ENCODE peak calls at places on chromosomes 1 and 21, in six cellular contexts. A is tibial nerve, G is neural progenitor cell, X is psoas muscle, N is mammary epithelial cell, E is SK-N-SH. T is an unnamed sample.

GRCh38 chr1:37574834-37575479 is 18.2 kb downstream of the DNALI1 start:
- DNase-seq in X (no peak), G (no peak), A (no peak), E (no peak), N (peak; percentile 48), T (no peak)

GRCh38 chr21:37348664-37349063 is 17.9 kb upstream of the DYRK1A start:
- DNase-seq in A (no peak), X (no peak), G (peak; percentile 35), E (no peak), N (no peak), T (no peak)

GRCh38 chr1:61524206-61524605 is 200.7 kb downstream of the TM2D1 start:
- DNase-seq in N (no peak), A (no peak), X (no peak), G (no peak), E (peak; percentile 26), T (no peak)

GRCh38 chr1:59866459-59866858 is 51.7 kb downstream of the HOOK1 start:
- DNase-seq in X (no peak), G (no peak), E (no peak), A (no peak), N (no peak), T (no peak)

GRCh38 chr1:193211539-193211938 is 25.1 kb upstream of the B3GALT2 start:
- DNase-seq in A (no peak), X (no peak), E (no peak), G (no peak), N (peak; percentile 89), T (peak; percentile 70)

GRCh38 chr1:35777109-35777508 is 7.3 kb upstream of the CLSPN start:
- DNase-seq in E (no peak), A (no peak), G (no peak), N (no peak), X (no peak), T (no peak)

GRCh38 chr1:161884475-161884874 is 118.4 kb downstream of the ATF6 start:
- DNase-seq in E (no peak), G (no peak), N (no peak), A (no peak), X (no peak), T (no peak)

GRCh38 chr21:16992448-16992847 is 520.4 kb upstream of the CXADR start:
- DNase-seq in A (no peak), G (no peak), E (no peak), X (no peak), N (no peak), T (no peak)

GRCh38 chr1:18229620-18230019 is 122.0 kb downstream of the IGSF21 start:
- DNase-seq in X (no peak), E (no peak), N (no peak), A (no peak), G (no peak), T (no peak)

GRCh38 chr1:36764796-36765195 is 269.5 kb downstream of the GRIK3 start:
- DNase-seq in A (no peak), G (peak; percentile 73), E (peak; percentile 42), N (no peak), X (no peak), T (no peak)

GRCh38 chr1:234069760-234070159 is 165.3 kb downstream of the SLC35F3 start:
- DNase-seq in E (no peak), X (no peak), A (no peak), G (no peak), N (peak; percentile 18), T (no peak)

GRCh38 chr21:45415943-45416611 is 11.1 kb downstream of the COL18A1 start:
- DNase-seq in G (no peak), A (no peak), E (no peak), N (no peak), X (peak; percentile 42), T (no peak)

GRCh38 chr21:38306833-38307232 is 50.0 kb downstream of the KCNJ15 start:
- DNase-seq in N (peak; percentile 65), G (no peak), E (no peak), X (no peak), A (no peak), T (peak; percentile 64)

GRCh38 chr1:78101514-78101913 is 55.7 kb downstream of the GIPC2 start:
- DNase-seq in X (no peak), N (peak; percentile 66), E (no peak), A (no peak), G (no peak), T (peak; percentile 6)

GRCh38 chr1:20847619-20848080 is 60.5 kb upstream of the HP1BP3 start:
- DNase-seq in A (no peak), E (no peak), X (no peak), N (peak; percentile 5), G (no peak), T (no peak)

GRCh38 chr1:103416681-103417318 is 108.7 kb upstream of the RNPC3 start:
- DNase-seq in G (no peak), X (no peak), N (no peak), E (no peak), A (no peak), T (no peak)

GRCh38 chr1:39539252-39539790 is 37.3 kb downstream of the PABPC4 start:
- DNase-seq in A (peak; percentile 28), N (peak; percentile 45), X (peak; percentile 74), E (peak; percentile 85), G (peak; percentile 86), T (no peak)

GRCh38 chr1:161905269-161905884 is 118.3 kb downstream of the OLFML2B start:
- DNase-seq in G (peak; percentile 48), X (no peak), E (peak; percentile 38), N (peak; percentile 35), A (no peak), T (peak; percentile 5)

GRCh38 chr1:157985473-157985872 is 8.0 kb upstream of the KIRREL1 start:
- DNase-seq in N (no peak), E (no peak), A (no peak), G (no peak), X (no peak), T (no peak)

GRCh38 chr1:223198628-223198965 is 55.5 kb upstream of the TLR5 start:
- DNase-seq in A (no peak), E (no peak), X (no peak), G (no peak), N (no peak), T (no peak)

GRCh38 chr1:151516031-151516511 is 4.9 kb downstream of the CGN start:
- DNase-seq in E (no peak), A (no peak), G (no peak), X (no peak), N (peak; percentile 28), T (no peak)
- H3K27ac ChIP-seq in E (no peak overlapping the region), A (no peak overlapping the region), G (no peak overlapping the region), X (no peak overlapping the region), N (no peak overlapping the region), T (peak overlapping the region; percentile 99)

GRCh38 chr1:8284167-8284566 is 33.7 kb upstream of the SLC45A1 start:
- DNase-seq in E (no peak), N (peak; percentile 8), A (no peak), G (no peak), X (no peak), T (no peak)

GRCh38 chr1:8283058-8283884 is 34.6 kb upstream of the SLC45A1 start:
- DNase-seq in E (no peak), G (no peak), X (no peak), A (no peak), N (no peak), T (no peak)

GRCh38 chr1:8285965-8286364 is 31.9 kb upstream of the SLC45A1 start:
- DNase-seq in A (no peak), E (no peak), G (no peak), N (no peak), X (no peak), T (no peak)

GRCh38 chr1:8285103-8285502 is 32.8 kb upstream of the SLC45A1 start:
- DNase-seq in X (no peak), A (no peak), E (no peak), G (no peak), N (peak; percentile 41), T (no peak)

GRCh38 chr1:8281843-8282509 is 35.9 kb upstream of the SLC45A1 start:
- DNase-seq in X (no peak), N (no peak), A (no peak), E (no peak), G (no peak), T (no peak)
- H3K27ac ChIP-seq in X (no peak overlapping the region), N (no peak overlapping the region), A (no peak overlapping the region), E (no peak overlapping the region), G (no peak overlapping the region), T (no peak overlapping the region)

GRCh38 chr1:13618483-13618882 is 34.9 kb downstream of the PDPN start:
- DNase-seq in G (no peak), X (no peak), A (no peak), E (no peak), N (no peak), T (no peak)

GRCh38 chr1:13619909-13620308 is 36.3 kb downstream of the PDPN start:
- DNase-seq in N (no peak), G (no peak), E (no peak), X (no peak), A (no peak), T (no peak)

GRCh38 chr1:13617108-13617507 is 33.5 kb downstream of the PDPN start:
- DNase-seq in E (no peak), G (no peak), N (no peak), X (no peak), A (no peak), T (no peak)

GRCh38 chr1:13616234-13616633 is 32.6 kb downstream of the PDPN start:
- DNase-seq in A (no peak), X (no peak), G (no peak), N (no peak), E (no peak), T (no peak)

GRCh38 chr1:13617773-13618172 is 34.1 kb downstream of the PDPN start:
- DNase-seq in X (no peak), A (no peak), E (no peak), N (peak; percentile 4), G (no peak), T (no peak)
- H3K27ac ChIP-seq in X (no peak overlapping the region), A (no peak overlapping the region), E (no peak overlapping the region), N (no peak overlapping the region), G (no peak overlapping the region), T (no peak overlapping the region)

DNA sequence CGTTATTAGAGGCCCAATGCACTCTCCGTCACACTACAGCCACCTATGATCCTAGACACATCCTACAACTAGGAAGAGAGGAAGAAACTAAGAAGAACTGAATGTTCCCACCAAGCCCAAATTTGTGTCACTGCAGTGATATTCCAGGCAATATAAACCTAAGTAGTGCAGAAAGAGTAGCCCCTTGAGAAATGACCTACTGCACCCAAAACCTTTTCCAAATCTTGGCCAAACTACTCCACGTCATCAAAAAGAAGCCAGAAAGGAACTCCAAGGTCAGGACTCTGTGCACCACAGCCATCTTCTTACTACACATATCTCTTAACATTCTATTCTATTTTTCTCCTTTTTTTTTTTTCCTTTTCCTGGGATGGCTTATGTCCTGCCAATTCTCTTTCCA is 60.2 kb downstream of the ADAMTS1 start:
- DNase-seq in A (no peak), X (no peak), G (no peak), N (no peak), E (no peak), T (no peak)
- H3K27ac ChIP-seq in A (peak overlapping the region; percentile 24), X (peak overlapping the region; percentile 56), G (no peak overlapping the region), N (no peak overlapping the region), E (no peak overlapping the region), T (no peak overlapping the region)

GRCh38 chr1:91555074-91555730 is 54.6 kb downstream of the CDC7 start:
- DNase-seq in G (peak; percentile 42), A (no peak), X (no peak), E (no peak), N (no peak), T (no peak)
- H3K27ac ChIP-seq in G (no peak overlapping the region), A (no peak overlapping the region), X (no peak overlapping the region), E (no peak overlapping the region), N (no peak overlapping the region), T (no peak overlapping the region)

DNA sequence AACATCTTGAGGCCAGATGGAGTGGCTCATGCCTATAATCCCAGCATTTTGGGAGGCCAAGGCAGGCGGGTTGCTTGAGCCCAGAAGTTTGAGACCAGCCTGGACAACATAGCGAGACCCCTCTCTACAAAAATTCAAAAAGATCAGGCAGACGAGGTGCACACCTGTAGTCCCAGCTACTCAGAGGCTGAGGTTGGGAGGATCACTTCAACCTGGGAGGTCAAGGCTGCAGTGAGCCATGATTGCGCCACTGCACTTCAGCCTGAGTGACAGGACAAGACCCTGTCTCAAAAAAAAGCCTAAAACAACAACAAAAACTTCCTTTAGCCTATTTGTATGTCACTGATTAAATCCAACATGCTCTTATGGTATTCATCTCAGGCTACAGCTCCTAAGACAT is 6.8 kb upstream of the DOP1B start:
- DNase-seq in A (no peak), N (no peak), G (no peak), X (no peak), E (no peak), T (no peak)
- H3K27ac ChIP-seq in A (peak overlapping the region; percentile 60), N (no peak overlapping the region), G (no peak overlapping the region), X (peak overlapping the region; percentile 13), E (no peak overlapping the region), T (no peak overlapping the region)